ENCODE peak calls at places on chromosomes 5 and 9, in five cellular contexts. One of them, this sample, is unnamed.
A peak's percentile ranks its signal among the peaks of the same experiment; 100 is the strongest.

GRCh38 chr9:107251756-107252322 is 31.2 kb upstream of the RAD23B start:
- DNase-seq in GM12878: no peak
- DNase-seq in prostate gland: no peak
- DNase-seq in HCT116: no peak
- DNase-seq in HepG2: peak; percentile 97
- DNase-seq in this sample: no peak

GRCh38 chr5:10124287-10124686 is 125.4 kb downstream of the ATPSCKMT start:
- DNase-seq in GM12878: no peak
- DNase-seq in prostate gland: no peak
- DNase-seq in HCT116: no peak
- DNase-seq in HepG2: no peak
- DNase-seq in this sample: no peak

GRCh38 chr5:174790906-174791305 is 66.5 kb downstream of the MSX2 start:
- DNase-seq in GM12878: no peak
- DNase-seq in prostate gland: no peak
- DNase-seq in HCT116: no peak
- DNase-seq in HepG2: no peak
- DNase-seq in this sample: no peak

GRCh38 chr5:31625394-31625793 is 13.5 kb upstream of the PDZD2 start:
- DNase-seq in GM12878: no peak
- DNase-seq in prostate gland: no peak
- DNase-seq in HCT116: no peak
- DNase-seq in HepG2: no peak
- DNase-seq in this sample: no peak

GRCh38 chr5:103041071-103041676 is 78.8 kb downstream of the GIN1 start:
- DNase-seq in GM12878: no peak
- DNase-seq in prostate gland: no peak
- DNase-seq in HCT116: peak; percentile 49
- DNase-seq in HepG2: peak; percentile 20
- DNase-seq in this sample: no peak

GRCh38 chr9:109557481-109557880 is 59.4 kb upstream of the PTPN3 start:
- DNase-seq in GM12878: no peak
- DNase-seq in prostate gland: no peak
- DNase-seq in HCT116: no peak
- DNase-seq in HepG2: no peak
- DNase-seq in this sample: no peak

GRCh38 chr9:109969559-109970237 is 189.7 kb downstream of the PALM2AKAP2 start:
- DNase-seq in GM12878: no peak
- DNase-seq in prostate gland: no peak
- DNase-seq in HCT116: no peak
- DNase-seq in HepG2: no peak
- DNase-seq in this sample: no peak

GRCh38 chr5:38557309-38557710 is 864 bp upstream of the LIFR start:
- DNase-seq in GM12878: no peak
- DNase-seq in prostate gland: peak; percentile 63
- DNase-seq in HCT116: no peak
- DNase-seq in HepG2: no peak
- DNase-seq in this sample: no peak

GRCh38 chr9:20557890-20558608 is 64.2 kb downstream of the MLLT3 start:
- DNase-seq in GM12878: no peak
- DNase-seq in prostate gland: no peak
- DNase-seq in HCT116: no peak
- DNase-seq in HepG2: no peak
- DNase-seq in this sample: no peak

GRCh38 chr5:107671742-107672211 is 1.0 kb upstream of the EFNA5 start:
- DNase-seq in GM12878: no peak
- DNase-seq in prostate gland: no peak
- DNase-seq in HCT116: peak; percentile 47
- DNase-seq in HepG2: no peak
- DNase-seq in this sample: peak; percentile 77

GRCh38 chr5:94893404-94894145 is 275.1 kb downstream of the SLF1 start:
- DNase-seq in GM12878: no peak
- DNase-seq in prostate gland: no peak
- DNase-seq in HCT116: peak; percentile 34
- DNase-seq in HepG2: no peak
- DNase-seq in this sample: no peak

GRCh38 chr5:115440782-115441451 is 103.7 kb downstream of the FEM1C start:
- DNase-seq in GM12878: no peak
- DNase-seq in prostate gland: no peak
- DNase-seq in HCT116: no peak
- DNase-seq in HepG2: no peak
- DNase-seq in this sample: no peak

GRCh38 chr9:112020680-112021596 is 124.3 kb downstream of the UGCG start:
- DNase-seq in GM12878: peak; percentile 80
- DNase-seq in prostate gland: no peak
- DNase-seq in HCT116: peak; percentile 19
- DNase-seq in HepG2: peak; percentile 13
- DNase-seq in this sample: no peak

GRCh38 chr9:99383536-99383935 is 161.5 kb downstream of the SEC61B start:
- DNase-seq in GM12878: no peak
- DNase-seq in prostate gland: no peak
- DNase-seq in HCT116: no peak
- DNase-seq in HepG2: no peak
- DNase-seq in this sample: no peak

GRCh38 chr9:31137151-31137849 is 1247.1 kb upstream of the ACO1 start:
- DNase-seq in GM12878: no peak
- DNase-seq in prostate gland: no peak
- DNase-seq in HCT116: peak; percentile 54
- DNase-seq in HepG2: peak; percentile 31
- DNase-seq in this sample: no peak

GRCh38 chr5:123186762-123187161 is 97.7 kb downstream of the PRDM6 start:
- DNase-seq in GM12878: no peak
- DNase-seq in prostate gland: no peak
- DNase-seq in HCT116: no peak
- DNase-seq in HepG2: no peak
- DNase-seq in this sample: no peak
- TF ChIP-seq POLR2AphosphoS5 in GM12878: no peak
- TF ChIP-seq POLR2AphosphoS5 in prostate gland: no peak
- TF ChIP-seq POLR2AphosphoS5 in HCT116: no peak
- TF ChIP-seq POLR2AphosphoS5 in HepG2: no peak
- TF ChIP-seq POLR2AphosphoS5 in this sample: no peak

GRCh38 chr9:14993891-14994554 is 83.8 kb upstream of the FREM1 start:
- DNase-seq in GM12878: no peak
- DNase-seq in prostate gland: no peak
- DNase-seq in HCT116: no peak
- DNase-seq in HepG2: no peak
- DNase-seq in this sample: no peak

GRCh38 chr9:14992025-14992424 is 81.8 kb upstream of the FREM1 start:
- DNase-seq in GM12878: no peak
- DNase-seq in prostate gland: no peak
- DNase-seq in HCT116: no peak
- DNase-seq in HepG2: no peak
- DNase-seq in this sample: no peak

GRCh38 chr9:14992516-14992915 is 82.3 kb upstream of the FREM1 start:
- DNase-seq in GM12878: no peak
- DNase-seq in prostate gland: no peak
- DNase-seq in HCT116: no peak
- DNase-seq in HepG2: no peak
- DNase-seq in this sample: no peak

GRCh38 chr9:14994738-14995137 is 84.5 kb upstream of the FREM1 start:
- DNase-seq in GM12878: no peak
- DNase-seq in prostate gland: no peak
- DNase-seq in HCT116: no peak
- DNase-seq in HepG2: no peak
- DNase-seq in this sample: no peak

GRCh38 chr9:14993061-14993800 is 83.0 kb upstream of the FREM1 start:
- DNase-seq in GM12878: no peak
- DNase-seq in prostate gland: peak; percentile 33
- DNase-seq in HCT116: no peak
- DNase-seq in HepG2: no peak
- DNase-seq in this sample: peak; percentile 87
- TF ChIP-seq POLR2A in GM12878: no peak
- TF ChIP-seq POLR2A in prostate gland: no peak
- TF ChIP-seq POLR2A in HCT116: no peak
- TF ChIP-seq POLR2A in HepG2: no peak
- TF ChIP-seq POLR2A in this sample: no peak

GRCh38 chr9:96437454-96437853 is 12.5 kb upstream of the HABP4 start:
- DNase-seq in GM12878: no peak
- DNase-seq in prostate gland: no peak
- DNase-seq in HCT116: no peak
- DNase-seq in HepG2: no peak
- DNase-seq in this sample: no peak
- H3K36me3 ChIP-seq in GM12878: no peaks in the 10 kb centered on the region
- H3K36me3 ChIP-seq in prostate gland: no peaks in the 10 kb centered on the region
- H3K36me3 ChIP-seq in HCT116: no peaks in the 10 kb centered on the region
- H3K36me3 ChIP-seq in HepG2: no peaks in the 10 kb centered on the region
- H3K36me3 ChIP-seq in this sample: no peaks in the 10 kb centered on the region

GRCh38 chr9:72396247-72397091 is 31.5 kb upstream of the ZFAND5 start:
- DNase-seq in GM12878: no peak
- DNase-seq in prostate gland: peak; percentile 6
- DNase-seq in HCT116: no peak
- DNase-seq in HepG2: peak; percentile 54
- DNase-seq in this sample: no peak
- TF ChIP-seq POLR2AphosphoS5 in GM12878: no peak
- TF ChIP-seq POLR2AphosphoS5 in prostate gland: peak; percentile 66
- TF ChIP-seq POLR2AphosphoS5 in HCT116: no peak
- TF ChIP-seq POLR2AphosphoS5 in HepG2: no peak
- TF ChIP-seq POLR2AphosphoS5 in this sample: no peak

GRCh38 chr5:143403607-143404415 is at the start of gene NR3C1:
- DNase-seq in GM12878: no peak
- DNase-seq in prostate gland: peak; percentile 78
- DNase-seq in HCT116: no peak
- DNase-seq in HepG2: peak; percentile 58
- DNase-seq in this sample: peak; percentile 91
- TF ChIP-seq POLR2A in GM12878: peak; percentile 78
- TF ChIP-seq POLR2A in prostate gland: peak; percentile 45
- TF ChIP-seq POLR2A in HCT116: no peak
- TF ChIP-seq POLR2A in HepG2: peak; percentile 25
- TF ChIP-seq POLR2A in this sample: peak; percentile 23